ENCODE peak calls at places on chromosomes 16 and 17, in nine cellular contexts. A is ELR, N is WTC11, T is astrocyte, W is left cardiac atrium, C is upper lobe of right lung, Y is small intestine, R is GM13976, I is NCI-H1048. O is an unnamed sample.

GRCh38 chr17:81998222-81998621 is 20.8 kb downstream of the ASPSCR1 start:
- DNase-seq in A (no peak), N (no peak), T (no peak), W (no peak), C (no peak), Y (no peak), R (no peak), I (no peak), O (no peak)

GRCh38 chr16:57999971-58000705 is at the start of gene ZNF319:
- DNase-seq in A (peak), N (peak), T (no peak), W (peak), C (no peak), Y (peak), R (no peak), I (no peak), O (no peak)

GRCh38 chr17:604719-605118 is 109.9 kb downstream of the VPS53 start:
- DNase-seq in A (peak), N (no peak), T (peak), W (no peak), C (no peak), Y (no peak), R (no peak), I (no peak), O (no peak)

GRCh38 chr17:79091373-79091670 is 16.7 kb downstream of the ENGASE start:
- DNase-seq in A (no peak), N (no peak), T (no peak), W (no peak), C (no peak), Y (no peak), R (no peak), I (no peak), O (no peak)

GRCh38 chr17:32276217-32276616 is 10.6 kb downstream of the RHBDL3 start:
- DNase-seq in A (no peak), N (no peak), T (no peak), W (no peak), C (no peak), Y (no peak), R (peak), I (no peak), O (no peak)

GRCh38 chr17:40615989-40616476 is 31.6 kb downstream of the SMARCE1 start:
- DNase-seq in A (no peak), N (no peak), T (no peak), W (no peak), C (no peak), Y (no peak), R (no peak), I (no peak), O (no peak)

GRCh38 chr17:66518108-66518507 is 215.7 kb downstream of the PRKCA start:
- DNase-seq in A (no peak), N (no peak), T (no peak), W (no peak), C (no peak), Y (no peak), R (no peak), I (no peak), O (no peak)

GRCh38 chr17:29504711-29505110 is 62.1 kb downstream of the ABHD15 start:
- DNase-seq in A (no peak), N (no peak), T (no peak), W (no peak), C (no peak), Y (no peak), R (no peak), I (no peak), O (no peak)

GRCh38 chr17:4959261-4959965 is 8.2 kb downstream of the SPAG7 start:
- DNase-seq in A (no peak), N (no peak), T (no peak), W (no peak), C (no peak), Y (peak), R (no peak), I (no peak), O (no peak)

GRCh38 chr16:81542609-81543570 is 98.3 kb downstream of the CMIP start:
- DNase-seq in A (no peak), N (no peak), T (no peak), W (peak), C (peak), Y (no peak), R (no peak), I (no peak), O (no peak)

GRCh38 chr16:25692307-25692706 is 548 bp downstream of the HS3ST4 start:
- DNase-seq in A (no peak), N (peak), T (no peak), W (no peak), C (no peak), Y (no peak), R (peak), I (no peak), O (no peak)

GRCh38 chr16:9042533-9042932 is 48.9 kb upstream of the HAPSTR1 start:
- DNase-seq in A (peak), N (no peak), T (no peak), W (no peak), C (no peak), Y (no peak), R (no peak), I (no peak), O (no peak)

GRCh38 chr17:49694847-49695697 is 12.7 kb downstream of the SLC35B1 start:
- DNase-seq in A (peak), N (peak), T (no peak), W (no peak), C (peak), Y (peak), R (peak), I (no peak), O (no peak)

GRCh38 chr16:90057738-90058173 is 19.4 kb downstream of the PRDM7 start:
- DNase-seq in A (peak), N (no peak), T (peak), W (no peak), C (no peak), Y (no peak), R (peak), I (no peak), O (peak)

GRCh38 chr16:27465483-27465879 is 63.5 kb downstream of the IL21R start:
- DNase-seq in A (no peak), N (no peak), T (no peak), W (no peak), C (no peak), Y (peak), R (no peak), I (no peak), O (no peak)

GRCh38 chr16:80725566-80726162 is 78.7 kb downstream of the CDYL2 start:
- DNase-seq in A (no peak), N (no peak), T (peak), W (no peak), C (no peak), Y (no peak), R (no peak), I (no peak), O (peak)

GRCh38 chr17:70552230-70552981 is 383.1 kb downstream of the KCNJ2 start:
- DNase-seq in A (peak), N (no peak), T (peak), W (no peak), C (no peak), Y (peak), R (peak), I (peak), O (peak)

GRCh38 chr16:10647721-10648296 is 46.9 kb downstream of the TEKT5 start:
- DNase-seq in A (no peak), N (no peak), T (peak), W (no peak), C (no peak), Y (no peak), R (no peak), I (no peak), O (no peak)

GRCh38 chr17:77601054-77601979 is 357.2 kb upstream of the TNRC6C start:
- DNase-seq in A (no peak), N (no peak), T (no peak), W (peak), C (peak), Y (no peak), R (peak), I (no peak), O (no peak)

GRCh38 chr17:68600123-68600880 is 865 bp downstream of the FAM20A start:
- DNase-seq in A (no peak), N (peak), T (no peak), W (peak), C (peak), Y (no peak), R (peak), I (no peak), O (no peak)

GRCh38 chr16:20867585-20867984 is 32.6 kb downstream of the DCUN1D3 start:
- DNase-seq in A (peak), N (no peak), T (peak), W (no peak), C (no peak), Y (no peak), R (no peak), I (no peak), O (peak)